ENCODE peak calls at places on chromosomes 11 and 22, in nine cellular contexts. T is A172; J is kidney; S is activated T-cell treated with anti-CD3 and anti-CD28 coated beads, Interleukin-2, amount 50 U/mL, for 72 hours; M is globus pallidus; L is NT2/D1; D is chondrocyte; C is iPS-NIHi11; E is skeletal muscle cell. Y is an unnamed sample.

GRCh38 chr11:12206529-12206928 is 96.1 kb downstream of the MICAL2 start:
- DNase-seq in T (no peak), J (no peak), S (no peak), M (no peak), L (no peak), D (peak), C (no peak), E (no peak), Y (no peak)

GRCh38 chr11:129694966-129695365 is 120.7 kb upstream of the TMEM45B start:
- DNase-seq in T (peak), J (no peak), S (no peak), M (no peak), L (no peak), D (peak), C (no peak), E (no peak), Y (no peak)

GRCh38 chr11:3128356-3129180 is 36.5 kb downstream of the OSBPL5 start:
- DNase-seq in T (no peak), J (peak), S (no peak), M (no peak), L (no peak), D (peak), C (no peak), E (no peak), Y (no peak)

GRCh38 chr22:22976033-22976922 is 88.7 kb downstream of the IGLL5 start:
- DNase-seq in T (no peak), J (no peak), S (no peak), M (no peak), L (no peak), D (no peak), C (no peak), E (no peak), Y (no peak)

GRCh38 chr11:110249066-110249465 is 47.3 kb downstream of the RDX start:
- DNase-seq in T (no peak), J (no peak), S (no peak), M (no peak), L (no peak), D (no peak), C (no peak), E (no peak), Y (no peak)

GRCh38 chr11:67303989-67304411 is 670 bp downstream of the SSH3 start:
- DNase-seq in T (no peak), J (peak), S (no peak), M (no peak), L (no peak), D (peak), C (peak), E (no peak), Y (peak)

GRCh38 chr11:4607111-4607510 is 920 bp downstream of the TRIM68 start:
- DNase-seq in T (no peak), J (no peak), S (no peak), M (peak), L (no peak), D (no peak), C (no peak), E (no peak), Y (no peak)

GRCh38 chr11:56932572-56933235 is 56.0 kb upstream of the OR5AK2 start:
- DNase-seq in T (peak), J (no peak), S (peak), M (no peak), L (no peak), D (no peak), C (no peak), E (peak), Y (no peak)

GRCh38 chr11:9150501-9150900 is 59.1 kb upstream of the SCUBE2 start:
- DNase-seq in T (no peak), J (no peak), S (no peak), M (no peak), L (no peak), D (no peak), C (no peak), E (peak), Y (no peak)

GRCh38 chr11:105870521-105871113 is 151.4 kb downstream of the MSANTD4 start:
- DNase-seq in T (no peak), J (no peak), S (no peak), M (no peak), L (no peak), D (no peak), C (no peak), E (peak), Y (no peak)

GRCh38 chr11:19345848-19346681 is 105.3 kb upstream of the E2F8 start:
- DNase-seq in T (no peak), J (peak), S (no peak), M (peak), L (no peak), D (no peak), C (peak), E (peak), Y (no peak)

GRCh38 chr11:36376315-36376887 is 80.3 kb downstream of the PRR5L start:
- DNase-seq in T (peak), J (peak), S (no peak), M (no peak), L (no peak), D (no peak), C (peak), E (no peak), Y (no peak)

GRCh38 chr22:44840611-44841322 is 88.4 kb downstream of the ARHGAP8 start:
- DNase-seq in T (no peak), J (peak), S (no peak), M (no peak), L (no peak), D (no peak), C (no peak), E (no peak), Y (no peak)

GRCh38 chr11:117623831-117624271 is 173.2 kb downstream of the DSCAML1 start:
- DNase-seq in T (no peak), J (no peak), S (no peak), M (no peak), L (no peak), D (no peak), C (no peak), E (no peak), Y (no peak)

GRCh38 chr11:110524227-110524626 is 94.5 kb downstream of the FDX1 start:
- DNase-seq in T (peak), J (no peak), S (no peak), M (no peak), L (no peak), D (no peak), C (no peak), E (peak), Y (no peak)

GRCh38 chr11:16382638-16383380 is 26.5 kb upstream of the SOX6 start:
- DNase-seq in T (no peak), J (no peak), S (no peak), M (no peak), L (no peak), D (no peak), C (no peak), E (peak), Y (no peak)

GRCh38 chr11:66279092-66279797 is 1.3 kb downstream of the CNIH2 start:
- DNase-seq in T (no peak), J (no peak), S (no peak), M (no peak), L (no peak), D (no peak), C (no peak), E (no peak), Y (no peak)

GRCh38 chr22:44047891-44048301 is 23.8 kb downstream of the PARVB start:
- DNase-seq in T (no peak), J (no peak), S (no peak), M (no peak), L (no peak), D (no peak), C (no peak), E (no peak), Y (no peak)

GRCh38 chr22:35426801-35427140 is 26.8 kb downstream of the MCM5 start:
- DNase-seq in T (no peak), J (no peak), S (no peak), M (no peak), L (no peak), D (no peak), C (no peak), E (no peak), Y (no peak)

GRCh38 chr11:46120361-46120710 is 918 bp downstream of the PHF21A start:
- DNase-seq in T (no peak), J (peak), S (peak), M (no peak), L (no peak), D (no peak), C (peak), E (no peak), Y (peak)

GRCh38 chr22:17829691-17830040 is 55.4 kb upstream of the BID start:
- DNase-seq in T (no peak), J (no peak), S (no peak), M (no peak), L (no peak), D (no peak), C (no peak), E (peak), Y (no peak)

GRCh38 chr22:47406180-47406723 is 643.8 kb downstream of the TBC1D22A start:
- DNase-seq in T (no peak), J (peak), S (no peak), M (no peak), L (no peak), D (no peak), C (no peak), E (no peak), Y (no peak)

GRCh38 chr11:58059011-58059358 is 28.2 kb downstream of the OR6Q1 start:
- DNase-seq in T (peak), J (no peak), S (no peak), M (no peak), L (peak), D (no peak), C (peak), E (peak), Y (no peak)

GRCh38 chr11:112321521-112322172 is 61.0 kb upstream of the PLET1 start:
- DNase-seq in T (peak), J (peak), S (no peak), M (no peak), L (no peak), D (no peak), C (peak), E (peak), Y (no peak)

GRCh38 chr22:41801147-41801819 is 804 bp downstream of the CCDC134 start:
- DNase-seq in T (no peak), J (peak), S (no peak), M (no peak), L (no peak), D (no peak), C (no peak), E (no peak), Y (no peak)

GRCh38 chr11:45100338-45100737 is 46.1 kb upstream of the PRDM11 start:
- DNase-seq in T (peak), J (peak), S (no peak), M (no peak), L (no peak), D (no peak), C (peak), E (no peak), Y (no peak)

GRCh38 chr11:64753380-64754123 is 6.2 kb downstream of the PYGM start:
- DNase-seq in T (no peak), J (peak), S (no peak), M (no peak), L (no peak), D (peak), C (peak), E (no peak), Y (no peak)

GRCh38 chr11:32259641-32260081 is 168.8 kb downstream of the RCN1 start:
- DNase-seq in T (peak), J (no peak), S (no peak), M (peak), L (no peak), D (no peak), C (no peak), E (peak), Y (no peak)

GRCh38 chr11:111581341-111581740 is 20.9 kb upstream of the SIK2 start:
- DNase-seq in T (no peak), J (no peak), S (no peak), M (no peak), L (no peak), D (no peak), C (no peak), E (no peak), Y (no peak)

GRCh38 chr11:125945797-125946520 is at the start of gene VSIG10L2:
- DNase-seq in T (no peak), J (no peak), S (no peak), M (no peak), L (no peak), D (no peak), C (no peak), E (no peak), Y (no peak)

GRCh38 chr11:2817431-2817830 is 68.1 kb downstream of the CDKN1C start:
- DNase-seq in T (no peak), J (peak), S (no peak), M (no peak), L (no peak), D (no peak), C (no peak), E (no peak), Y (no peak)

GRCh38 chr11:70799386-70799785 is 401.1 kb downstream of the CTTN start:
- DNase-seq in T (no peak), J (no peak), S (no peak), M (no peak), L (no peak), D (no peak), C (no peak), E (no peak), Y (no peak)

GRCh38 chr22:24894220-24894975 is 52.1 kb downstream of the LHFPL7 start:
- DNase-seq in T (peak), J (peak), S (no peak), M (peak), L (peak), D (no peak), C (peak), E (peak), Y (no peak)

Y was measured in CD4-positive, alpha-beta memory T cell.